ENCODE peak calls at places on chromosomes 3 and 15, in eight cellular contexts. U is cardiac muscle cell, E is NCI-H345, W is GM10248, I is Peyer's patch, K is breast epithelium, B is NCI-H1105, A is C1 segment of cervical spinal cord. Y is an unnamed sample.
A peak's percentile ranks its signal among the peaks of the same experiment; 100 is the strongest.

GRCh38 chr3:83513677-83514076 is 1445.1 kb upstream of the CADM2 start:
- DNase-seq in I (no peak), K (no peak), A (no peak), W (no peak), E (no peak), U (no peak), B (no peak), Y (no peak)

GRCh38 chr3:115141018-115141757 is 5.9 kb downstream of the ZBTB20 start:
- DNase-seq in E (no peak), I (no peak), U (no peak), W (no peak), K (no peak), A (no peak), B (no peak), Y (no peak)

GRCh38 chr3:30496496-30496966 is 109.9 kb upstream of the TGFBR2 start:
- DNase-seq in B (no peak), W (no peak), E (no peak), I (no peak), A (peak; percentile 4), U (peak; percentile 72), K (no peak), Y (no peak)

GRCh38 chr15:50241684-50242450 is 23.7 kb downstream of the HDC start:
- DNase-seq in K (no peak), U (no peak), E (no peak), W (no peak), I (no peak), A (no peak), B (no peak), Y (no peak)

GRCh38 chr3:36957862-36958686 is 13.2 kb upstream of the TRANK1 start:
- DNase-seq in U (peak; percentile 29), K (no peak), W (no peak), B (no peak), I (peak; percentile 65), A (no peak), E (no peak), Y (no peak)

GRCh38 chr3:119644481-119644880 is 15.9 kb downstream of the POPDC2 start:
- DNase-seq in U (no peak), K (no peak), B (no peak), I (no peak), A (no peak), E (no peak), W (no peak), Y (no peak)

GRCh38 chr3:23704316-23704715 is 101.4 kb upstream of the UBE2E1 start:
- DNase-seq in I (no peak), E (no peak), A (no peak), U (peak; percentile 79), K (no peak), W (no peak), B (no peak), Y (no peak)

GRCh38 chr3:183515968-183516851 is 39.3 kb downstream of the KLHL6 start:
- DNase-seq in A (no peak), U (no peak), B (no peak), E (no peak), K (no peak), W (peak; percentile 59), I (peak; percentile 86), Y (no peak)

GRCh38 chr3:99965077-99965476 is 147.4 kb downstream of the CMSS1 start:
- DNase-seq in K (no peak), I (no peak), U (peak; percentile 66), W (no peak), A (no peak), E (no peak), B (no peak), Y (no peak)

GRCh38 chr3:192652731-192653130 is 74.6 kb downstream of the FGF12 start:
- DNase-seq in A (no peak), B (no peak), I (no peak), K (no peak), E (no peak), U (no peak), W (no peak), Y (no peak)

GRCh38 chr15:88912500-88912921 is 668 bp downstream of the MFGE8 start:
- DNase-seq in K (no peak), A (no peak), B (no peak), W (peak; percentile 26), E (no peak), U (peak; percentile 67), I (no peak), Y (no peak)

Y was measured in NCI-H1436.